ENCODE peak calls at places on chromosomes 2 and 18, in five cellular contexts. One of them, this sample, is unnamed.

GRCh38 chr2:66494708-66495107 is 59.8 kb downstream of the MEIS1 start:
- DNase-seq in tibial nerve: no peak
- DNase-seq in LoVo: no peak
- DNase-seq in NCI-H1105 treated with DMSO at 0.1 percent for 48 hours: no peak
- DNase-seq in GM03348: peak
- DNase-seq in this sample: no peak

GRCh38 chr2:172339431-172340010 is 87.9 kb upstream of the ITGA6 start:
- DNase-seq in LoVo: peak
- DNase-seq in GM03348: no peak
- DNase-seq in NCI-H1105 treated with DMSO at 0.1 percent for 48 hours: no peak
- DNase-seq in tibial nerve: no peak
- DNase-seq in this sample: no peak

GRCh38 chr2:135985826-135986393 is 484 bp upstream of the DARS1 start:
- DNase-seq in tibial nerve: no peak
- DNase-seq in GM03348: no peak
- DNase-seq in LoVo: no peak
- DNase-seq in NCI-H1105 treated with DMSO at 0.1 percent for 48 hours: no peak
- DNase-seq in this sample: no peak

GRCh38 chr2:238114331-238114841 is 14.2 kb downstream of the ESPNL start:
- DNase-seq in GM03348: no peak
- DNase-seq in LoVo: no peak
- DNase-seq in tibial nerve: no peak
- DNase-seq in NCI-H1105 treated with DMSO at 0.1 percent for 48 hours: no peak
- DNase-seq in this sample: no peak

GRCh38 chr2:158783923-158784322 is 11.2 kb upstream of the DAPL1 start:
- DNase-seq in NCI-H1105 treated with DMSO at 0.1 percent for 48 hours: no peak
- DNase-seq in GM03348: no peak
- DNase-seq in LoVo: no peak
- DNase-seq in tibial nerve: no peak
- DNase-seq in this sample: no peak

GRCh38 chr2:127891806-127892205 is 6.0 kb upstream of the AMMECR1L start:
- DNase-seq in tibial nerve: no peak
- DNase-seq in LoVo: no peak
- DNase-seq in GM03348: no peak
- DNase-seq in NCI-H1105 treated with DMSO at 0.1 percent for 48 hours: no peak
- DNase-seq in this sample: no peak

GRCh38 chr2:86065512-86065911 is 40.2 kb downstream of the POLR1A start:
- DNase-seq in tibial nerve: no peak
- DNase-seq in NCI-H1105 treated with DMSO at 0.1 percent for 48 hours: no peak
- DNase-seq in GM03348: peak
- DNase-seq in LoVo: no peak
- DNase-seq in this sample: no peak

GRCh38 chr2:168559187-168559586 is 103.1 kb downstream of the CERS6 start:
- DNase-seq in tibial nerve: no peak
- DNase-seq in LoVo: peak
- DNase-seq in GM03348: no peak
- DNase-seq in NCI-H1105 treated with DMSO at 0.1 percent for 48 hours: no peak
- DNase-seq in this sample: no peak

GRCh38 chr2:98444436-98445166 is at the start of gene INPP4A:
- DNase-seq in NCI-H1105 treated with DMSO at 0.1 percent for 48 hours: peak
- DNase-seq in LoVo: peak
- DNase-seq in GM03348: peak
- DNase-seq in tibial nerve: peak
- DNase-seq in this sample: peak

GRCh38 chr2:151560289-151560688 is 150.6 kb downstream of the RIF1 start:
- DNase-seq in GM03348: no peak
- DNase-seq in NCI-H1105 treated with DMSO at 0.1 percent for 48 hours: no peak
- DNase-seq in tibial nerve: no peak
- DNase-seq in LoVo: no peak
- DNase-seq in this sample: peak

GRCh38 chr2:37585295-37585908 is 86.0 kb downstream of the CDC42EP3 start:
- DNase-seq in GM03348: no peak
- DNase-seq in LoVo: no peak
- DNase-seq in NCI-H1105 treated with DMSO at 0.1 percent for 48 hours: no peak
- DNase-seq in tibial nerve: no peak
- DNase-seq in this sample: peak

GRCh38 chr2:181822097-181822496 is 69.4 kb upstream of the ITPRID2 start:
- DNase-seq in NCI-H1105 treated with DMSO at 0.1 percent for 48 hours: no peak
- DNase-seq in tibial nerve: no peak
- DNase-seq in GM03348: no peak
- DNase-seq in LoVo: no peak
- DNase-seq in this sample: no peak

GRCh38 chr2:68287580-68288441 is 31.9 kb downstream of the CNRIP1 start:
- DNase-seq in tibial nerve: no peak
- DNase-seq in GM03348: peak
- DNase-seq in NCI-H1105 treated with DMSO at 0.1 percent for 48 hours: no peak
- DNase-seq in LoVo: no peak
- DNase-seq in this sample: no peak

GRCh38 chr2:240586919-240587800 is 626 bp downstream of the CAPN10 start:
- DNase-seq in GM03348: peak
- DNase-seq in NCI-H1105 treated with DMSO at 0.1 percent for 48 hours: peak
- DNase-seq in LoVo: no peak
- DNase-seq in tibial nerve: no peak
- DNase-seq in this sample: no peak

GRCh38 chr2:146837857-146838256 is 1007.0 kb upstream of the ACVR2A start:
- DNase-seq in tibial nerve: no peak
- DNase-seq in GM03348: no peak
- DNase-seq in NCI-H1105 treated with DMSO at 0.1 percent for 48 hours: peak
- DNase-seq in LoVo: no peak
- DNase-seq in this sample: no peak

GRCh38 chr2:104438481-104438880 is 415.4 kb upstream of the POU3F3 start:
- DNase-seq in GM03348: no peak
- DNase-seq in LoVo: no peak
- DNase-seq in tibial nerve: no peak
- DNase-seq in NCI-H1105 treated with DMSO at 0.1 percent for 48 hours: no peak
- DNase-seq in this sample: no peak

GRCh38 chr2:86441789-86442641 is 844 bp downstream of the KDM3A start:
- DNase-seq in tibial nerve: peak
- DNase-seq in GM03348: peak
- DNase-seq in LoVo: peak
- DNase-seq in NCI-H1105 treated with DMSO at 0.1 percent for 48 hours: peak
- DNase-seq in this sample: no peak

GRCh38 chr18:73653251-73653650 is 494.4 kb downstream of the FBXO15 start:
- DNase-seq in tibial nerve: no peak
- DNase-seq in GM03348: no peak
- DNase-seq in LoVo: no peak
- DNase-seq in NCI-H1105 treated with DMSO at 0.1 percent for 48 hours: no peak
- DNase-seq in this sample: no peak

GRCh38 chr2:53438056-53438455 is 329.5 kb upstream of the CHAC2 start:
- DNase-seq in LoVo: peak
- DNase-seq in GM03348: no peak
- DNase-seq in tibial nerve: no peak
- DNase-seq in NCI-H1105 treated with DMSO at 0.1 percent for 48 hours: no peak
- DNase-seq in this sample: no peak

GRCh38 chr2:66839551-66840320 is 404.8 kb downstream of the MEIS1 start:
- DNase-seq in NCI-H1105 treated with DMSO at 0.1 percent for 48 hours: no peak
- DNase-seq in tibial nerve: no peak
- DNase-seq in LoVo: no peak
- DNase-seq in GM03348: peak
- DNase-seq in this sample: peak

GRCh38 chr18:78781601-78781960 is 198.0 kb upstream of the SALL3 start:
- DNase-seq in NCI-H1105 treated with DMSO at 0.1 percent for 48 hours: no peak
- DNase-seq in tibial nerve: no peak
- DNase-seq in GM03348: no peak
- DNase-seq in LoVo: no peak
- DNase-seq in this sample: no peak

GRCh38 chr2:61536086-61536722 is 2.0 kb downstream of the XPO1 start:
- DNase-seq in GM03348: no peak
- DNase-seq in LoVo: no peak
- DNase-seq in tibial nerve: no peak
- DNase-seq in NCI-H1105 treated with DMSO at 0.1 percent for 48 hours: peak
- DNase-seq in this sample: no peak

GRCh38 chr2:25473758-25474335 is 132.1 kb upstream of the DNMT3A start:
- DNase-seq in NCI-H1105 treated with DMSO at 0.1 percent for 48 hours: peak
- DNase-seq in LoVo: peak
- DNase-seq in tibial nerve: no peak
- DNase-seq in GM03348: no peak
- DNase-seq in this sample: peak

GRCh38 chr2:11681722-11682589 is 12.0 kb upstream of the NTSR2 start:
- DNase-seq in tibial nerve: no peak
- DNase-seq in LoVo: peak
- DNase-seq in NCI-H1105 treated with DMSO at 0.1 percent for 48 hours: peak
- DNase-seq in GM03348: peak
- DNase-seq in this sample: no peak

GRCh38 chr2:227447606-227448005 is 24.4 kb upstream of the AGFG1 start:
- DNase-seq in LoVo: no peak
- DNase-seq in tibial nerve: no peak
- DNase-seq in GM03348: peak
- DNase-seq in NCI-H1105 treated with DMSO at 0.1 percent for 48 hours: no peak
- DNase-seq in this sample: peak

GRCh38 chr2:31297751-31298150 is 63.8 kb downstream of the EHD3 start:
- DNase-seq in LoVo: no peak
- DNase-seq in GM03348: peak
- DNase-seq in tibial nerve: no peak
- DNase-seq in NCI-H1105 treated with DMSO at 0.1 percent for 48 hours: no peak
- DNase-seq in this sample: peak

GRCh38 chr2:1758774-1759610 is 14.7 kb upstream of the PXDN start:
- DNase-seq in tibial nerve: no peak
- DNase-seq in NCI-H1105 treated with DMSO at 0.1 percent for 48 hours: no peak
- DNase-seq in LoVo: no peak
- DNase-seq in GM03348: no peak
- DNase-seq in this sample: no peak

GRCh38 chr18:23181547-23181946 is 46.3 kb downstream of the CABLES1 start:
- DNase-seq in NCI-H1105 treated with DMSO at 0.1 percent for 48 hours: no peak
- DNase-seq in LoVo: no peak
- DNase-seq in tibial nerve: no peak
- DNase-seq in GM03348: no peak
- DNase-seq in this sample: no peak

GRCh38 chr2:28666496-28667184 is 85.0 kb upstream of the PPP1CB start:
- DNase-seq in GM03348: no peak
- DNase-seq in NCI-H1105 treated with DMSO at 0.1 percent for 48 hours: no peak
- DNase-seq in LoVo: no peak
- DNase-seq in tibial nerve: no peak
- DNase-seq in this sample: no peak

GRCh38 chr2:141641462-141641861 is 489.4 kb downstream of the LRP1B start:
- DNase-seq in GM03348: no peak
- DNase-seq in LoVo: peak
- DNase-seq in NCI-H1105 treated with DMSO at 0.1 percent for 48 hours: no peak
- DNase-seq in tibial nerve: no peak
- DNase-seq in this sample: no peak

GRCh38 chr18:51726614-51727013 is 529.1 kb upstream of the MEX3C start:
- DNase-seq in GM03348: no peak
- DNase-seq in NCI-H1105 treated with DMSO at 0.1 percent for 48 hours: no peak
- DNase-seq in tibial nerve: no peak
- DNase-seq in LoVo: no peak
- DNase-seq in this sample: no peak

This sample was measured in Caki2.